ENCODE peak calls at places on chromosomes 12 and 14, in six cellular contexts. L is HCT116, Y is prostate gland, T is breast epithelium, U is suprapubic skin, B is transverse colon. R is an unnamed sample.

GRCh38 chr14:68774771-68775613 is 17.9 kb downstream of the ZFP36L1 start:
- DNase-seq in L (no peak), Y (no peak), T (no peak), U (peak), B (no peak), R (peak)

GRCh38 chr14:31510222-31510621 is 22.4 kb upstream of the GPR33 start:
- DNase-seq in L (peak), Y (no peak), T (no peak), U (no peak), B (no peak), R (no peak)

GRCh38 chr14:101027966-101028365 is 124.4 kb upstream of the RTL1 start:
- DNase-seq in L (no peak), Y (no peak), T (no peak), U (peak), B (no peak), R (peak)

GRCh38 chr14:36510078-36510799 is 9.8 kb downstream of the NKX2-1 start:
- DNase-seq in L (no peak), Y (no peak), T (no peak), U (no peak), B (no peak), R (no peak)

GRCh38 chr14:61609143-61609851 is 86.0 kb upstream of the HIF1A start:
- DNase-seq in L (no peak), Y (no peak), T (peak), U (no peak), B (no peak), R (no peak)

GRCh38 chr14:49966304-49966809 is 73.5 kb downstream of the ARF6 start:
- DNase-seq in L (no peak), Y (no peak), T (no peak), U (no peak), B (peak), R (no peak)

GRCh38 chr12:12376636-12377448 is 20.0 kb downstream of the BORCS5 start:
- DNase-seq in L (peak), Y (peak), T (no peak), U (no peak), B (no peak), R (no peak)

GRCh38 chr14:105193916-105194782 is 13.0 kb upstream of the NUDT14 start:
- DNase-seq in L (no peak), Y (no peak), T (no peak), U (no peak), B (no peak), R (no peak)

GRCh38 chr14:63563370-63564026 is 20.3 kb upstream of the PPP2R5E start:
- DNase-seq in L (no peak), Y (no peak), T (no peak), U (no peak), B (no peak), R (no peak)

GRCh38 chr12:26936559-26937442 is 980 bp downstream of the INTS13 start:
- DNase-seq in L (no peak), Y (no peak), T (no peak), U (no peak), B (no peak), R (no peak)

GRCh38 chr12:15589328-15590032 is 199.7 kb downstream of the EPS8 start:
- DNase-seq in L (no peak), Y (no peak), T (no peak), U (no peak), B (no peak), R (no peak)

GRCh38 chr14:20501346-20501745 is 4.0 kb upstream of the RNASE10 start:
- DNase-seq in L (no peak), Y (no peak), T (no peak), U (no peak), B (no peak), R (no peak)

GRCh38 chr12:64923536-64923935 is 99.1 kb downstream of the TBC1D30 start:
- DNase-seq in L (no peak), Y (no peak), T (no peak), U (no peak), B (no peak), R (no peak)

GRCh38 chr12:130977759-130978127 is 24.0 kb downstream of the ADGRD1 start:
- DNase-seq in L (no peak), Y (no peak), T (no peak), U (no peak), B (no peak), R (no peak)

GRCh38 chr14:61623927-61624326 is 71.4 kb upstream of the HIF1A start:
- DNase-seq in L (no peak), Y (no peak), T (no peak), U (no peak), B (no peak), R (no peak)

GRCh38 chr14:72700338-72701231 is 193.3 kb downstream of the DPF3 start:
- DNase-seq in L (no peak), Y (no peak), T (no peak), U (no peak), B (no peak), R (no peak)

GRCh38 chr14:59919582-59920377 is at the start of gene LRRC9:
- DNase-seq in L (no peak), Y (peak), T (no peak), U (no peak), B (peak), R (no peak)

GRCh38 chr12:117854339-117855012 is 114.3 kb downstream of the KSR2 start:
- DNase-seq in L (no peak), Y (peak), T (no peak), U (no peak), B (peak), R (no peak)

GRCh38 chr12:121439715-121440114 is 39.8 kb downstream of the RNF34 start:
- DNase-seq in L (no peak), Y (no peak), T (no peak), U (no peak), B (no peak), R (peak)

GRCh38 chr12:1069846-1070245 is 78.8 kb downstream of the ERC1 start:
- DNase-seq in L (no peak), Y (no peak), T (no peak), U (no peak), B (no peak), R (no peak)

GRCh38 chr12:113852695-113853490 is 113.2 kb downstream of the RBM19 start:
- DNase-seq in L (no peak), Y (no peak), T (no peak), U (no peak), B (no peak), R (no peak)

GRCh38 chr12:10191865-10192264 is 13.0 kb downstream of the TMEM52B start:
- DNase-seq in L (no peak), Y (no peak), T (no peak), U (no peak), B (no peak), R (no peak)

DNA sequence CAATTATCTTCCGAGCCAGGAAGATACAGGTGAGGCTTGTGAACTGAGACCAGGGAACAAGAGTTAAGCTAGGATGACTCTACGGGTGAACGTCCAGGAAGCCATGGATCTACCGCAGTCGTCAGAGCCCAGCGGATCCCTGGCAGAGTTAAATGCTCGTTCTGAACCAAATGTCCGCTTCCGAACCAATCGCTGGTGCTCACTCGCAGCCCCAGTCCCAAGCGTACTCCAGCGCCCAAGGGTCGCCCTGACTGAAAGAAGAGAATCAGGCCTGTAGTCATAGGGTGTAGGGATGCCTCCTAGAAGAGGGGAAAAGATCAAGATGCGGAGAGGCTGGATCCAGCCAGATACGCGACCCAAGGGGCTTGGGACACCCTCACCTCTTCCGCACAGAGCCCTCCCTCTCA is 283 bp downstream of the VIPAS39 start:
- DNase-seq in L (no peak), Y (no peak), T (no peak), U (no peak), B (no peak), R (peak)
- TF ChIP-seq POLR2A in L (peak), Y (no peak), T (peak), U (no peak), B (peak), R (no peak)

DNA sequence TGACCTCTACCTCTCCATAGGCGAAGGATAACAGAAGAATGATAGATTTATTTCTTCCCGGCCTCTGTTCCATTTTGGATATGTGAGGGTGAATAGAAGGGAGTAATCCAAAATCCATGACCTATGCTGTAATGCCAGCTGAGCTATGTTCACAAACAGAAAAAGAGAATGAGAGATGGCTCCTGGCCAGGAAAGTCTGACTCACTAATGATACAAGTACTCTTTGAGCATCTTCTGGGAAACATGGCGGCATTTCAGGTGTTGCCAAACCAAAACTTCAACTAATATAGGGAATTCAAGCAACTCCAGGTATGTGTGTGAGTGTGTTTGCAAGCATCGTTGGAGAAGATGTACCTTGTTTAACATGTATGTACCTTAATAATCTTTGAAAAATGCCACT is 55.1 kb downstream of the MED13L start:
- DNase-seq in L (peak), Y (peak), T (no peak), U (peak), B (peak), R (peak)
- TF ChIP-seq POLR2AphosphoS5 in L (peak), Y (peak), T (no peak), U (peak), B (peak), R (peak)

GRCh38 chr12:122946690-122947271 is 19.5 kb downstream of the ABCB9 start:
- DNase-seq in L (peak), Y (peak), T (peak), U (peak), B (peak), R (peak)
- TF ChIP-seq CTCF in L (peak), Y (no peak), T (no peak), U (peak), B (no peak), R (no peak)

DNA sequence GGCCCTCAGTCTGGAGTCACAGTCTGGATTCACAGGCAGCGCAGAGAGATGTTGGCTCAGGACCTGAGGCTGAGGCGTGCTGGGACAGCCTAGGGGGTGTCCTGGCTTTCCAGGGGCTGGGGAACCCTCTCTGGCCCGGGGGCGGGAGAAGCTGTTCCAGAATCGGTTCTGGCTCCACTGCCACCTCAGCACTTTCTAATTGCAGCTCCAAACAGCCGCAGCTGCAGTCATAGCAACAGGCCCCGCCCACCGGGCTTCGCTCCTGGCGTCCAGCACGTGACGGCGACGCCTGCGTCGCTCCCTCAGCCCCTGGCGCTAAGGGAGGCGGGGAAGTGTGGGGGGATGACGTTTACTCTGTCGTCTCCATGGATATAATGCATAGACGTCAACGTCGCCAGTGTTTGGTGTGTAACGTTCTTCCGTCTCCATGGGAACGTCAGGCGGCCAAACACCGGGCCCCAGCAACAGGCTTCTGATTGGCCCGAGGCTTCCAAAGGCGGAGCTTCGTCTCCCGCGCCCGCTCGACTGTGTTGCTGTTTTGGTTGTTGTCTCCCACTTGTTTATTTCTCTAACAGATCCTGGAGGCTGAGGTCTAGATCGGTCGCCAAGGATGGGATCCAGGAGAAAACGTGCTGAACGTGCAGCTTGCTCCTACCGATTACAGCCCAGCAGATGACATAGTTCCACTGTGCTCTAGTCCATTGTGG is 19.7 kb upstream of the FOS start:
- DNase-seq in L (peak), Y (peak), T (peak), U (peak), B (peak), R (peak)
- TF ChIP-seq POLR2A in L (no peak), Y (peak), T (peak), U (peak), B (peak), R (peak)

R was measured in sigmoid colon.